ENCODE peak calls at places on chromosomes 12 and 14, in seven cellular contexts. One of them, this sample, is unnamed.
A peak's percentile ranks its signal among the peaks of the same experiment; 100 is the strongest.

GRCh38 chr14:71749613-71750238 is 182.5 kb upstream of the RGS6 start:
- DNase-seq in iris pigment epithelial cell: no peak
- DNase-seq in AG08395: no peak
- DNase-seq in activated naive CD8-positive, alpha-beta T cell treated with anti-CD3 and anti-CD28 coated beads, Interleukin-2, amount 50 U/mL, for 24 hours: no peak
- DNase-seq in kidney: no peak
- DNase-seq in uterus: no peak
- DNase-seq in A549: no peak
- DNase-seq in this sample: no peak

GRCh38 chr12:27334052-27334720 is 1.6 kb downstream of the BMAL2 start:
- DNase-seq in iris pigment epithelial cell: no peak
- DNase-seq in AG08395: no peak
- DNase-seq in activated naive CD8-positive, alpha-beta T cell treated with anti-CD3 and anti-CD28 coated beads, Interleukin-2, amount 50 U/mL, for 24 hours: no peak
- DNase-seq in kidney: no peak
- DNase-seq in uterus: no peak
- DNase-seq in A549: no peak
- DNase-seq in this sample: no peak

GRCh38 chr12:115597157-115597712 is 680.3 kb downstream of the MED13L start:
- DNase-seq in iris pigment epithelial cell: peak; percentile 76
- DNase-seq in AG08395: peak; percentile 80
- DNase-seq in activated naive CD8-positive, alpha-beta T cell treated with anti-CD3 and anti-CD28 coated beads, Interleukin-2, amount 50 U/mL, for 24 hours: no peak
- DNase-seq in kidney: no peak
- DNase-seq in uterus: no peak
- DNase-seq in A549: no peak
- DNase-seq in this sample: no peak

GRCh38 chr12:50579757-50580267 is 75.0 kb downstream of the DIP2B start:
- DNase-seq in iris pigment epithelial cell: peak; percentile 34
- DNase-seq in AG08395: no peak
- DNase-seq in activated naive CD8-positive, alpha-beta T cell treated with anti-CD3 and anti-CD28 coated beads, Interleukin-2, amount 50 U/mL, for 24 hours: no peak
- DNase-seq in kidney: no peak
- DNase-seq in uterus: no peak
- DNase-seq in A549: peak; percentile 25
- DNase-seq in this sample: no peak

GRCh38 chr12:62698701-62699101 is 232.1 kb downstream of the MON2 start:
- DNase-seq in iris pigment epithelial cell: peak; percentile 77
- DNase-seq in AG08395: peak; percentile 34
- DNase-seq in activated naive CD8-positive, alpha-beta T cell treated with anti-CD3 and anti-CD28 coated beads, Interleukin-2, amount 50 U/mL, for 24 hours: no peak
- DNase-seq in kidney: no peak
- DNase-seq in uterus: no peak
- DNase-seq in A549: no peak
- DNase-seq in this sample: no peak

GRCh38 chr12:92538970-92539749 is 163.6 kb upstream of the PLEKHG7 start:
- DNase-seq in iris pigment epithelial cell: peak; percentile 88
- DNase-seq in AG08395: peak; percentile 25
- DNase-seq in activated naive CD8-positive, alpha-beta T cell treated with anti-CD3 and anti-CD28 coated beads, Interleukin-2, amount 50 U/mL, for 24 hours: no peak
- DNase-seq in kidney: no peak
- DNase-seq in uterus: peak; percentile 56
- DNase-seq in A549: no peak
- DNase-seq in this sample: no peak

GRCh38 chr12:70178038-70178437 is 65.2 kb upstream of the CNOT2 start:
- DNase-seq in iris pigment epithelial cell: peak; percentile 5
- DNase-seq in AG08395: no peak
- DNase-seq in activated naive CD8-positive, alpha-beta T cell treated with anti-CD3 and anti-CD28 coated beads, Interleukin-2, amount 50 U/mL, for 24 hours: no peak
- DNase-seq in kidney: no peak
- DNase-seq in uterus: no peak
- DNase-seq in A549: no peak
- DNase-seq in this sample: no peak

GRCh38 chr14:76773188-76773885 is 12.1 kb downstream of the VASH1 start:
- DNase-seq in iris pigment epithelial cell: peak; percentile 91
- DNase-seq in AG08395: peak; percentile 94
- DNase-seq in activated naive CD8-positive, alpha-beta T cell treated with anti-CD3 and anti-CD28 coated beads, Interleukin-2, amount 50 U/mL, for 24 hours: peak; percentile 49
- DNase-seq in kidney: peak; percentile 89
- DNase-seq in uterus: peak; percentile 89
- DNase-seq in A549: peak; percentile 54
- DNase-seq in this sample: no peak

GRCh38 chr12:56221233-56221756 is 427 bp downstream of the RNF41 start:
- DNase-seq in iris pigment epithelial cell: peak; percentile 58
- DNase-seq in AG08395: peak; percentile 93
- DNase-seq in activated naive CD8-positive, alpha-beta T cell treated with anti-CD3 and anti-CD28 coated beads, Interleukin-2, amount 50 U/mL, for 24 hours: no peak
- DNase-seq in kidney: peak; percentile 88
- DNase-seq in uterus: peak; percentile 62
- DNase-seq in A549: peak; percentile 87
- DNase-seq in this sample: no peak

GRCh38 chr12:50021071-50021470 is 4.2 kb downstream of the RACGAP1 start:
- DNase-seq in iris pigment epithelial cell: no peak
- DNase-seq in AG08395: no peak
- DNase-seq in activated naive CD8-positive, alpha-beta T cell treated with anti-CD3 and anti-CD28 coated beads, Interleukin-2, amount 50 U/mL, for 24 hours: no peak
- DNase-seq in kidney: no peak
- DNase-seq in uterus: no peak
- DNase-seq in A549: no peak
- DNase-seq in this sample: no peak

GRCh38 chr14:96359959-96360358 is 3.2 kb downstream of the ATG2B start:
- DNase-seq in iris pigment epithelial cell: no peak
- DNase-seq in AG08395: no peak
- DNase-seq in activated naive CD8-positive, alpha-beta T cell treated with anti-CD3 and anti-CD28 coated beads, Interleukin-2, amount 50 U/mL, for 24 hours: no peak
- DNase-seq in kidney: no peak
- DNase-seq in uterus: no peak
- DNase-seq in A549: no peak
- DNase-seq in this sample: no peak

GRCh38 chr14:95551435-95551834 is 16.6 kb downstream of the GLRX5 start:
- DNase-seq in iris pigment epithelial cell: no peak
- DNase-seq in AG08395: no peak
- DNase-seq in activated naive CD8-positive, alpha-beta T cell treated with anti-CD3 and anti-CD28 coated beads, Interleukin-2, amount 50 U/mL, for 24 hours: no peak
- DNase-seq in kidney: no peak
- DNase-seq in uterus: no peak
- DNase-seq in A549: no peak
- DNase-seq in this sample: no peak

GRCh38 chr14:25406818-25407217 is 356.9 kb upstream of the STXBP6 start:
- DNase-seq in iris pigment epithelial cell: peak; percentile 19
- DNase-seq in AG08395: no peak
- DNase-seq in activated naive CD8-positive, alpha-beta T cell treated with anti-CD3 and anti-CD28 coated beads, Interleukin-2, amount 50 U/mL, for 24 hours: peak; percentile 5
- DNase-seq in kidney: no peak
- DNase-seq in uterus: no peak
- DNase-seq in A549: no peak
- DNase-seq in this sample: peak; percentile 18

GRCh38 chr12:34401659-34402227 is 379.4 kb downstream of the ALG10 start:
- DNase-seq in iris pigment epithelial cell: no peak
- DNase-seq in AG08395: peak; percentile 0
- DNase-seq in activated naive CD8-positive, alpha-beta T cell treated with anti-CD3 and anti-CD28 coated beads, Interleukin-2, amount 50 U/mL, for 24 hours: no peak
- DNase-seq in kidney: peak; percentile 36
- DNase-seq in uterus: peak; percentile 2
- DNase-seq in A549: no peak
- DNase-seq in this sample: no peak

GRCh38 chr12:103800252-103800771 is 40.7 kb downstream of the NT5DC3 start:
- DNase-seq in iris pigment epithelial cell: peak; percentile 55
- DNase-seq in AG08395: peak; percentile 58
- DNase-seq in activated naive CD8-positive, alpha-beta T cell treated with anti-CD3 and anti-CD28 coated beads, Interleukin-2, amount 50 U/mL, for 24 hours: no peak
- DNase-seq in kidney: peak; percentile 82
- DNase-seq in uterus: peak; percentile 53
- DNase-seq in A549: no peak
- DNase-seq in this sample: no peak

GRCh38 chr14:24395609-24396580 is 2.9 kb upstream of the NYNRIN start:
- DNase-seq in iris pigment epithelial cell: no peak
- DNase-seq in AG08395: no peak
- DNase-seq in activated naive CD8-positive, alpha-beta T cell treated with anti-CD3 and anti-CD28 coated beads, Interleukin-2, amount 50 U/mL, for 24 hours: no peak
- DNase-seq in kidney: no peak
- DNase-seq in uterus: no peak
- DNase-seq in A549: no peak
- DNase-seq in this sample: no peak

GRCh38 chr14:68610251-68610793 is 182.5 kb downstream of the ZFP36L1 start:
- DNase-seq in iris pigment epithelial cell: no peak
- DNase-seq in AG08395: no peak
- DNase-seq in activated naive CD8-positive, alpha-beta T cell treated with anti-CD3 and anti-CD28 coated beads, Interleukin-2, amount 50 U/mL, for 24 hours: no peak
- DNase-seq in kidney: no peak
- DNase-seq in uterus: peak; percentile 24
- DNase-seq in A549: no peak
- DNase-seq in this sample: no peak

GRCh38 chr12:62604856-62605255 is 138.2 kb downstream of the MON2 start:
- DNase-seq in iris pigment epithelial cell: peak; percentile 58
- DNase-seq in AG08395: no peak
- DNase-seq in activated naive CD8-positive, alpha-beta T cell treated with anti-CD3 and anti-CD28 coated beads, Interleukin-2, amount 50 U/mL, for 24 hours: no peak
- DNase-seq in kidney: no peak
- DNase-seq in uterus: no peak
- DNase-seq in A549: no peak
- DNase-seq in this sample: no peak

GRCh38 chr14:53979747-53980642 is 23.4 kb upstream of the BMP4 start:
- DNase-seq in iris pigment epithelial cell: peak; percentile 64
- DNase-seq in AG08395: peak; percentile 92
- DNase-seq in activated naive CD8-positive, alpha-beta T cell treated with anti-CD3 and anti-CD28 coated beads, Interleukin-2, amount 50 U/mL, for 24 hours: no peak
- DNase-seq in kidney: no peak
- DNase-seq in uterus: no peak
- DNase-seq in A549: no peak
- DNase-seq in this sample: no peak

GRCh38 chr12:118746176-118746575 is 235.2 kb upstream of the SRRM4 start:
- DNase-seq in iris pigment epithelial cell: no peak
- DNase-seq in AG08395: no peak
- DNase-seq in activated naive CD8-positive, alpha-beta T cell treated with anti-CD3 and anti-CD28 coated beads, Interleukin-2, amount 50 U/mL, for 24 hours: no peak
- DNase-seq in kidney: no peak
- DNase-seq in uterus: no peak
- DNase-seq in A549: no peak
- DNase-seq in this sample: no peak